ENCODE peak calls at places on chromosomes 13 and 19, in ten cellular contexts. I is putamen, W is uterus, R is GM12864, K is SJSA1, T is AG08395, H is neuronal stem cell, X is heart left ventricle, N is H1, L is H54. Q is an unnamed sample.
A peak's percentile ranks its signal among the peaks of the same experiment; 100 is the strongest.

GRCh38 chr13:112838038-112838965 is 130.7 kb upstream of the MCF2L start:
- DNase-seq in I (no peak), W (peak; percentile 12), R (no peak), K (no peak), T (no peak), H (no peak), X (no peak), N (no peak), L (no peak), Q (no peak)

GRCh38 chr13:113815151-113816058 is 48.5 kb downstream of the GAS6 start:
- DNase-seq in I (no peak), W (no peak), R (peak; percentile 59), K (no peak), T (no peak), H (no peak), X (no peak), N (no peak), L (no peak), Q (no peak)

GRCh38 chr13:101424381-101425155 is 8.3 kb upstream of the NALCN start:
- DNase-seq in I (peak; percentile 89), W (no peak), R (no peak), K (no peak), T (no peak), H (no peak), X (no peak), N (no peak), L (no peak), Q (no peak)

GRCh38 chr13:94906605-94907004 is 194.3 kb upstream of the SOX21 start:
- DNase-seq in I (no peak), W (no peak), R (no peak), K (no peak), T (no peak), H (no peak), X (no peak), N (no peak), L (no peak), Q (no peak)

GRCh38 chr13:43730642-43731041 is 56.1 kb downstream of the ENOX1 start:
- DNase-seq in I (peak; percentile 11), W (no peak), R (no peak), K (no peak), T (peak; percentile 25), H (no peak), X (peak; percentile 20), N (no peak), L (no peak), Q (no peak)

GRCh38 chr19:42412223-42412622 is 15.0 kb downstream of the LIPE start:
- DNase-seq in I (peak; percentile 85), W (no peak), R (no peak), K (no peak), T (no peak), H (no peak), X (no peak), N (no peak), L (peak; percentile 86), Q (no peak)

GRCh38 chr13:102273111-102273510 is 128.7 kb downstream of the FGF14 start:
- DNase-seq in I (no peak), W (no peak), R (no peak), K (no peak), T (no peak), H (no peak), X (no peak), N (no peak), L (no peak), Q (no peak)

GRCh38 chr19:51799311-51799997 is 4.5 kb downstream of the FPR3 start:
- DNase-seq in I (peak; percentile 43), W (peak; percentile 78), R (no peak), K (peak; percentile 9), T (peak; percentile 97), H (no peak), X (peak; percentile 89), N (no peak), L (peak; percentile 61), Q (no peak)

GRCh38 chr13:39107484-39108040 is 69.3 kb downstream of the NHLRC3 start:
- DNase-seq in I (no peak), W (no peak), R (no peak), K (no peak), T (no peak), H (no peak), X (no peak), N (no peak), L (no peak), Q (no peak)

GRCh38 chr19:45075215-45076028 is 856 bp downstream of the ZNF296 start:
- DNase-seq in I (no peak), W (no peak), R (peak; percentile 87), K (no peak), T (peak; percentile 84), H (no peak), X (peak; percentile 62), N (no peak), L (no peak), Q (no peak)

GRCh38 chr19:35559281-35559659 is 4.2 kb downstream of the ATP4A start:
- DNase-seq in I (no peak), W (no peak), R (no peak), K (no peak), T (no peak), H (no peak), X (no peak), N (no peak), L (no peak), Q (no peak)

GRCh38 chr13:28047784-28048388 is 52.5 kb downstream of the FLT3 start:
- DNase-seq in I (no peak), W (no peak), R (peak; percentile 94), K (no peak), T (peak; percentile 6), H (no peak), X (no peak), N (no peak), L (no peak), Q (no peak)

GRCh38 chr13:108561152-108561551 is 68.3 kb upstream of the MYO16 start:
- DNase-seq in I (no peak), W (no peak), R (no peak), K (no peak), T (no peak), H (no peak), X (no peak), N (no peak), L (no peak), Q (no peak)

GRCh38 chr13:48502601-48503319 is 30.1 kb downstream of the RCBTB2 start:
- DNase-seq in I (no peak), W (no peak), R (no peak), K (no peak), T (no peak), H (no peak), X (no peak), N (no peak), L (no peak), Q (no peak)

GRCh38 chr19:13396256-13397080 is 109.8 kb downstream of the CACNA1A start:
- DNase-seq in I (peak; percentile 52), W (no peak), R (no peak), K (peak; percentile 11), T (peak; percentile 81), H (peak; percentile 53), X (no peak), N (peak; percentile 49), L (peak; percentile 42), Q (peak; percentile 74)